ENCODE peak calls at places on chromosomes 2 and 18, in eight cellular contexts. Z, A, X, G, D, C, W and Y are unnamed samples.

GRCh38 chr2:40281021-40281940 is 170.6 kb downstream of the SLC8A1 start:
- DNase-seq in X (peak; percentile 71), W (no peak), A (peak; percentile 91), D (no peak), C (peak; percentile 19), Z (no peak), G (no peak), Y (no peak)

GRCh38 chr18:9153281-9153680 is 16.7 kb downstream of the ANKRD12 start:
- DNase-seq in G (no peak), C (no peak), Z (no peak), D (no peak), A (no peak), W (no peak), X (no peak), Y (no peak)

GRCh38 chr2:215404357-215404719 is 31.5 kb downstream of the FN1 start:
- DNase-seq in Z (no peak), C (no peak), D (no peak), W (no peak), A (no peak), X (no peak), G (no peak), Y (no peak)

GRCh38 chr18:26228562-26229260 is 2.5 kb downstream of the TAF4B start:
- DNase-seq in W (no peak), G (no peak), A (no peak), Z (no peak), D (no peak), X (no peak), C (no peak), Y (no peak)

GRCh38 chr2:29047083-29047840 is 27.1 kb downstream of the PCARE start:
- DNase-seq in C (no peak), D (no peak), Z (no peak), W (no peak), A (no peak), X (no peak), G (no peak), Y (no peak)

GRCh38 chr2:144582651-144583361 is 62.9 kb upstream of the ZEB2 start:
- DNase-seq in C (no peak), Z (no peak), A (no peak), D (no peak), W (no peak), X (no peak), G (no peak), Y (no peak)

GRCh38 chr2:237182422-237183123 is 96.9 kb downstream of the COPS8 start:
- DNase-seq in W (no peak), C (no peak), G (no peak), X (no peak), A (no peak), Z (no peak), D (no peak), Y (no peak)

GRCh38 chr2:12501469-12502147 is 215.1 kb upstream of the TRIB2 start:
- DNase-seq in G (peak; percentile 34), C (peak; percentile 76), W (peak; percentile 65), D (peak; percentile 56), X (peak; percentile 68), A (peak; percentile 30), Z (no peak), Y (peak; percentile 69)

GRCh38 chr2:151237422-151238012 is 24.1 kb downstream of the RBM43 start:
- DNase-seq in G (no peak), W (no peak), X (no peak), Z (no peak), D (no peak), C (no peak), A (peak; percentile 77), Y (no peak)

GRCh38 chr2:201358684-201359083 is 1.5 kb upstream of the FLACC1 start:
- DNase-seq in A (peak; percentile 46), W (no peak), G (no peak), Z (no peak), X (no peak), C (no peak), D (no peak), Y (no peak)

GRCh38 chr2:144414324-144414845 is 105.5 kb downstream of the ZEB2 start:
- DNase-seq in X (no peak), W (no peak), C (no peak), G (no peak), A (peak; percentile 89), Z (no peak), D (peak; percentile 11), Y (peak; percentile 14)

GRCh38 chr18:70376914-70377258 is 88.0 kb downstream of the SOCS6 start:
- DNase-seq in X (no peak), A (no peak), Z (no peak), C (no peak), W (no peak), D (no peak), G (peak; percentile 33), Y (no peak)

GRCh38 chr2:207221731-207222130 is 56.0 kb upstream of the KLF7 start:
- DNase-seq in A (no peak), C (no peak), X (no peak), Z (no peak), W (no peak), D (no peak), G (no peak), Y (no peak)

GRCh38 chr2:88735853-88736252 is 44.4 kb downstream of the RPIA start:
- DNase-seq in A (peak; percentile 25), Z (no peak), G (peak; percentile 16), C (no peak), W (no peak), X (no peak), D (no peak), Y (no peak)

GRCh38 chr2:161010503-161010902 is 149.7 kb upstream of the TANK start:
- DNase-seq in A (no peak), D (no peak), W (no peak), X (no peak), C (no peak), Z (no peak), G (no peak), Y (no peak)

GRCh38 chr2:219561179-219562048 is 9.9 kb downstream of the OBSL1 start:
- DNase-seq in C (no peak), W (no peak), Z (peak; percentile 50), X (no peak), G (no peak), A (no peak), D (no peak), Y (no peak)

GRCh38 chr2:111659361-111660281 is 224.4 kb downstream of the ANAPC1 start:
- DNase-seq in C (no peak), D (no peak), X (peak; percentile 91), Z (peak; percentile 91), A (peak; percentile 99), G (peak; percentile 65), W (no peak), Y (no peak)

GRCh38 chr2:134261398-134262131 is 7.7 kb downstream of the MGAT5 start:
- DNase-seq in W (no peak), Z (no peak), C (no peak), G (no peak), X (no peak), D (no peak), A (no peak), Y (no peak)

GRCh38 chr2:131156452-131157149 is 51.5 kb downstream of the PLEKHB2 start:
- DNase-seq in A (no peak), C (no peak), D (peak; percentile 58), W (no peak), Z (no peak), X (no peak), G (no peak), Y (peak; percentile 68)
- TF ChIP-seq CTCF in A (no peak), C (no peak), D (no peak), W (no peak), Z (no peak), X (no peak), G (no peak), Y (no peak)

GRCh38 chr18:51531496-51531895 is 334.0 kb upstream of the MEX3C start:
- DNase-seq in X (no peak), W (no peak), D (no peak), G (no peak), C (no peak), Z (no peak), A (peak; percentile 93), Y (no peak)

GRCh38 chr18:51541230-51541629 is 343.7 kb upstream of the MEX3C start:
- DNase-seq in G (no peak), X (no peak), C (no peak), A (no peak), D (no peak), Z (no peak), W (no peak), Y (no peak)

GRCh38 chr18:51540562-51540961 is 343.1 kb upstream of the MEX3C start:
- DNase-seq in D (no peak), Z (no peak), W (no peak), G (no peak), X (no peak), C (no peak), A (no peak), Y (no peak)

GRCh38 chr18:51537487-51537886 is 340.0 kb upstream of the MEX3C start:
- DNase-seq in A (peak; percentile 66), X (no peak), C (peak; percentile 2), D (no peak), Z (no peak), G (peak; percentile 19), W (no peak), Y (no peak)
- TF ChIP-seq CTCF in A (peak; percentile 61), X (no peak), C (no peak), D (no peak), Z (no peak), G (no peak), W (no peak), Y (no peak)

DNA sequence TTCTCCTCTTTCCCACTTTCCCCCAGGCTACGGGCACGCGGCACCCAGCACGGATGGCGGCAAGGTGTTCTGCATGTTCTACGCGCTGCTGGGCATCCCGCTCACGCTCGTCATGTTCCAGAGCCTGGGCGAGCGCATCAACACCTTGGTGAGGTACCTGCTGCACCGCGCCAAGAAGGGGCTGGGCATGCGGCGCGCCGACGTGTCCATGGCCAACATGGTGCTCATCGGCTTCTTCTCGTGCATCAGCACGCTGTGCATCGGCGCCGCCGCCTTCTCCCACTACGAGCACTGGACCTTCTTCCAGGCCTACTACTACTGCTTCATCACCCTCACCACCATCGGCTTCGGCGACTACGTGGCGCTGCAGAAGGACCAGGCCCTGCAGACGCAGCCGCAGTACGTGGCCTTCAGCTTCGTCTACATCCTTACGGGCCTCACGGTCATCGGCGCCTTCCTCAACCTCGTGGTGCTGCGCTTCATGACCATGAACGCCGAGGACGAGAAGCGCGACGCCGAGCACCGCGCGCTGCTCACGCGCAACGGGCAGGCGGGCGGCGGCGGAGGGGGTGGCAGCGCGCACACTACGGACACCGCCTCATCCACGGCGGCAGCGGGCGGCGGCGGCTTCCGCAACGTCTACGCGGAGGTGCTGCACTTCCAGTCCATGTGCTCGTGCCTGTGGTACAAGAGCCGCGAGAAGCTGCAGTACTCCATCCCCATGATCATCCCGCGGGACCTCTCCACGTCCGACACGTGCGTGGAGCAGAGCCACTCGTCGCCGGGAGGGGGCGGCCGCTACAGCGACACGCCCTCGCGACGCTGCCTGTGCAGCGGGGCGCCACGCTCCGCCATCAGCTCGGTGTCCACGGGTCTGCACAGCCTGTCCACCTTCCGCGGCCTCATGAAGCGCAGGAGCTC is 35.4 kb downstream of the KCNK3 start:
- DNase-seq in Z (no peak), W (no peak), G (no peak), X (no peak), D (no peak), C (no peak), A (no peak), Y (no peak)
- TF ChIP-seq CTCF in Z (no peak), W (no peak), G (no peak), X (no peak), D (no peak), C (no peak), A (no peak), Y (no peak)

DNA sequence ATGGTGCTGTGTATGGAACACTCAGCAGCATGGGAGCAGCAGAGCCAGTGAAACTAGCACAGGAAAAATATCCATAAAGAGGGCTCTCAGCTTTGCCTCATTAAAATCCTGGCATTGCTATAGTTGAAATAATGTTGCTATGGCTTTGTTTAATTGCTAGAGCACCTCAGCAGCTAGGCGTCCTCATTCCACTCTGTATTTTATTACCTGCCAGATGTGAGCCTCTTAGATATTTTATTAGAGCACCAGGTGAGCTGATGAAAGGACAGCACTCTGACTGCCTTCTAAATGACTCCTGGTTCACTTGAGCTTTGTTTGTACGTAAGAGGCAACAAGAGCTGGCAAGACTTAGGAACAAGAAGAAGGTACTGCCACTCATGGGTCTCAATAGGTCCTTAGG is 232.4 kb downstream of the MTX2 start:
- DNase-seq in C (no peak), W (no peak), X (no peak), Z (no peak), D (no peak), G (no peak), A (no peak), Y (no peak)
- TF ChIP-seq CTCF in C (no peak), W (no peak), X (no peak), Z (no peak), D (no peak), G (no peak), A (no peak), Y (no peak)